ENCODE peak calls at places on chromosomes 12 and 14, in ten cellular contexts. N is K562, X is brain microvascular endothelial cell, P is tibial artery, I is astrocyte of the cerebellum, M is lung, S is heart left ventricle, R is AG04450, Q is fibroblast of pulmonary artery, C is GM12865. V is an unnamed sample.

GRCh38 chr12:1835178-1836131 is 15.1 kb downstream of the LRTM2 start:
- DNase-seq in Q (no peak), S (peak), M (no peak), X (no peak), I (no peak), P (no peak), R (no peak), C (no peak), N (no peak), V (no peak)

GRCh38 chr12:6332459-6332858 is 9.4 kb downstream of the TNFRSF1A start:
- DNase-seq in S (no peak), I (no peak), R (no peak), C (no peak), M (no peak), P (no peak), N (no peak), Q (peak), X (peak), V (peak)

GRCh38 chr14:103220134-103220981 is 97.1 kb downstream of the TNFAIP2 start:
- DNase-seq in M (no peak), C (no peak), P (no peak), S (no peak), I (no peak), R (no peak), X (no peak), Q (no peak), N (no peak), V (no peak)

GRCh38 chr14:33364536-33364935 is 425.9 kb downstream of the NPAS3 start:
- DNase-seq in X (no peak), R (no peak), S (no peak), M (no peak), Q (no peak), N (no peak), I (no peak), C (no peak), P (no peak), V (no peak)

GRCh38 chr14:45972416-45972815 is 679.2 kb downstream of the RPL10L start:
- DNase-seq in I (no peak), S (no peak), X (no peak), C (no peak), R (no peak), N (no peak), P (no peak), Q (no peak), M (no peak), V (no peak)

GRCh38 chr12:52370906-52371608 is 3.8 kb upstream of the KRT85 start:
- DNase-seq in P (peak), Q (peak), I (peak), N (no peak), M (no peak), R (no peak), X (peak), C (no peak), S (no peak), V (peak)

GRCh38 chr12:34236073-34236472 is 213.8 kb downstream of the ALG10 start:
- DNase-seq in I (no peak), Q (no peak), R (no peak), N (no peak), P (no peak), M (no peak), C (no peak), X (no peak), S (no peak), V (no peak)

GRCh38 chr12:107494331-107494730 is 191.3 kb upstream of the PWP1 start:
- DNase-seq in P (no peak), S (no peak), I (no peak), R (no peak), X (no peak), M (no peak), C (no peak), N (no peak), Q (no peak), V (no peak)

GRCh38 chr12:110919720-110920119 is 659 bp downstream of the MYL2 start:
- DNase-seq in S (no peak), R (no peak), C (no peak), I (no peak), X (no peak), Q (no peak), M (no peak), P (no peak), N (no peak), V (no peak)

GRCh38 chr12:102659200-102659911 is 179.0 kb upstream of the IGF1 start:
- DNase-seq in Q (no peak), N (no peak), R (no peak), M (no peak), P (no peak), X (no peak), I (no peak), C (no peak), S (no peak), V (no peak)

GRCh38 chr14:58193542-58193941 is 6.4 kb upstream of the ACTR10 start:
- DNase-seq in Q (no peak), R (no peak), I (no peak), N (no peak), S (no peak), C (no peak), P (no peak), M (no peak), X (no peak), V (no peak)

GRCh38 chr14:94897092-94897491 is 127.2 kb upstream of the GSC start:
- DNase-seq in C (no peak), S (no peak), X (peak), M (no peak), I (peak), Q (peak), R (no peak), P (no peak), N (no peak), V (no peak)

GRCh38 chr12:10873374-10873773 is 10.7 kb downstream of the PRH1 start:
- DNase-seq in Q (peak), R (no peak), S (no peak), M (no peak), P (no peak), N (no peak), X (no peak), I (peak), C (no peak), V (no peak)

GRCh38 chr12:112537710-112538396 is 119.1 kb downstream of the PTPN11 start:
- DNase-seq in P (no peak), M (peak), R (no peak), S (no peak), Q (peak), N (no peak), I (no peak), X (peak), C (no peak), V (peak)

GRCh38 chr14:31990959-31991541 is 86.1 kb upstream of the ARHGAP5 start:
- DNase-seq in R (no peak), S (no peak), P (no peak), C (no peak), N (no peak), I (no peak), M (no peak), Q (peak), X (no peak), V (peak)

GRCh38 chr14:24372701-24373416 is 4.9 kb downstream of the NFATC4 start:
- DNase-seq in M (no peak), I (no peak), P (no peak), R (no peak), Q (peak), N (no peak), S (peak), X (peak), C (no peak), V (no peak)

GRCh38 chr14:68789798-68790655 is 2.8 kb downstream of the ZFP36L1 start:
- DNase-seq in N (no peak), R (no peak), P (peak), X (no peak), Q (peak), M (no peak), S (no peak), I (no peak), C (no peak), V (no peak)

GRCh38 chr14:37588956-37589737 is 5.9 kb downstream of the FOXA1 start:
- DNase-seq in M (no peak), I (no peak), Q (no peak), C (no peak), N (no peak), S (no peak), R (no peak), P (no peak), X (no peak), V (no peak)

GRCh38 chr12:65308001-65308400 is 29.5 kb downstream of the MSRB3 start:
- DNase-seq in N (no peak), S (no peak), P (no peak), R (no peak), C (no peak), M (no peak), I (no peak), Q (peak), X (no peak), V (peak)

GRCh38 chr14:85319998-85320397 is 209.9 kb upstream of the FLRT2 start:
- DNase-seq in P (no peak), N (no peak), S (no peak), R (no peak), M (no peak), C (no peak), Q (peak), I (no peak), X (peak), V (peak)

GRCh38 chr14:74217672-74218448 is 21.4 kb upstream of the VSX2 start:
- DNase-seq in P (no peak), Q (peak), C (peak), X (peak), I (peak), S (peak), N (peak), R (peak), M (peak), V (peak)

GRCh38 chr14:90498198-90498597 is 101.4 kb downstream of the CALM1 start:
- DNase-seq in R (no peak), Q (no peak), I (no peak), P (no peak), S (no peak), X (no peak), N (no peak), M (no peak), C (no peak), V (no peak)

GRCh38 chr14:80364274-80364673 is 153.0 kb upstream of the DIO2 start:
- DNase-seq in Q (peak), N (peak), S (no peak), C (peak), M (no peak), X (no peak), R (no peak), I (no peak), P (no peak), V (peak)

GRCh38 chr12:89649139-89649538 is 59.5 kb downstream of the ATP2B1 start:
- DNase-seq in I (no peak), N (no peak), C (no peak), M (no peak), P (no peak), Q (no peak), R (no peak), S (no peak), X (no peak), V (no peak)

GRCh38 chr14:60753264-60754126 is 18.9 kb downstream of the MNAT1 start:
- DNase-seq in X (no peak), Q (no peak), C (peak), P (no peak), I (no peak), S (no peak), N (peak), M (no peak), R (no peak), V (no peak)

GRCh38 chr12:106480259-106480658 is 102.5 kb upstream of the RFX4 start:
- DNase-seq in S (no peak), C (no peak), Q (no peak), N (no peak), P (no peak), I (no peak), M (no peak), R (no peak), X (no peak), V (no peak)

GRCh38 chr12:96720363-96720705 is 186.7 kb upstream of the NEDD1 start:
- DNase-seq in C (peak), M (no peak), N (no peak), R (no peak), S (peak), P (no peak), Q (no peak), X (peak), I (no peak), V (no peak)

GRCh38 chr12:56296207-56296785 is 3.8 kb downstream of the CS start:
- DNase-seq in R (no peak), P (no peak), Q (no peak), I (no peak), C (peak), S (no peak), X (no peak), N (no peak), M (no peak), V (no peak)
- H3K4me3 ChIP-seq in R (no peak), P (no peak), Q (no peak), I (no peak), C (no peak), S (no peak), X (no peak), N (no peak), M (no peak), V (no peak)

GRCh38 chr12:94148841-94149780 is 734 bp downstream of the PLXNC1 start:
- DNase-seq in R (no peak), M (no peak), I (no peak), N (no peak), X (peak), S (peak), Q (peak), P (no peak), C (peak), V (peak)
- TF ChIP-seq CTCF in R (peak), M (peak), I (peak), N (no peak), X (peak), S (no peak), Q (no peak), P (no peak), C (peak), V (peak)

DNA sequence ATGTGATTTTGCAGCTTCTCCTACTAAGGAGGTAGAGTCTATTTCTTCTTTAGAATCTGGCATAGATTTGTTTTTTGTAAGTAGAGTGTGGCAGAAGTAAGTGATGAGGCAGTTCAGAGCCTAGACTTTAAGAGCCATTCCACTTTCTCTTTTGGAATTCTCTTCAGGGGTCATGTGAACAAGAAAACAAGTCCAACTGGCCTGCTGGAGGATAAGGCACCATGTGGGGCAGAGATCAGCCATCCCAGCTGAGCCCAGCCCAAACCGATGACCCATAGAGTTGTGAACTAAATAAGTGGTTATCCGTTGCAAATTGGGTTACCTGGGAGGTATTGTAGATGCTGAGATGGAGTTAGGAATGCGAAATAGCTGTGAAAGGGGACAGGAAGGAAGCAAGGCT is 60.3 kb upstream of the TBPL2 start:
- DNase-seq in N (no peak), Q (no peak), C (no peak), S (no peak), R (no peak), M (no peak), P (no peak), I (no peak), X (no peak), V (no peak)
- H3K4me3 ChIP-seq in N (peak), Q (no peak), C (no peak), S (no peak), R (no peak), M (no peak), P (no peak), I (no peak), X (no peak), V (no peak)

GRCh38 chr12:121223283-121223946 is 13.5 kb downstream of the P2RX4 start:
- DNase-seq in P (no peak), I (no peak), Q (no peak), M (no peak), S (no peak), R (no peak), C (peak), N (no peak), X (peak), V (no peak)
- TF ChIP-seq CTCF in P (no peak), I (peak), Q (peak), M (no peak), S (no peak), R (peak), C (peak), N (peak), X (peak), V (peak)